ENCODE peak calls at places on chromosomes 16 and 17, in four cellular contexts. S is H4; P is activated T-helper 9 cell treated with anti-CD3 and anti-CD28 coated beads, Interleukin-2, amount 50 U/mL, for 16 hours; D is activated effector memory CD4-positive, alpha-beta T cell treated with anti-CD3 and anti-CD28 coated beads, Interleukin-2, amount 50 U/mL, for 16 hours. B is an unnamed sample.

GRCh38 chr17:47330548-47330947 is 6.8 kb downstream of the EFCAB13 start:
- DNase-seq in S (no peak), P (no peak), D (no peak), B (no peak)

GRCh38 chr17:37488607-37489196 is 989 bp upstream of the DUSP14 start:
- DNase-seq in S (peak), P (peak), D (peak), B (peak)

GRCh38 chr17:57612202-57613071 is 132.7 kb downstream of the CCDC182 start:
- DNase-seq in S (no peak), P (no peak), D (no peak), B (no peak)

GRCh38 chr17:48181653-48182052 is 74.1 kb downstream of the SNX11 start:
- DNase-seq in S (peak), P (no peak), D (no peak), B (no peak)

GRCh38 chr17:36152639-36153120 is 23.8 kb downstream of the TBC1D3B start:
- DNase-seq in S (peak), P (no peak), D (no peak), B (no peak)

GRCh38 chr16:86625821-86626220 is 47.5 kb downstream of the FOXL1 start:
- DNase-seq in S (no peak), P (no peak), D (no peak), B (no peak)

GRCh38 chr17:27489045-27489715 is 32.9 kb downstream of the KSR1 start:
- DNase-seq in S (peak), P (no peak), D (no peak), B (no peak)

GRCh38 chr17:77877019-77877418 is 81.5 kb upstream of the TNRC6C start:
- DNase-seq in S (no peak), P (no peak), D (no peak), B (no peak)

GRCh38 chr16:51538707-51539604 is 387.9 kb upstream of the SALL1 start:
- DNase-seq in S (peak), P (no peak), D (no peak), B (no peak)

GRCh38 chr17:55238931-55239297 is 25.8 kb upstream of the HLF start:
- DNase-seq in S (no peak), P (no peak), D (peak), B (no peak)

GRCh38 chr16:72404299-72404698 is 232.3 kb upstream of the PMFBP1 start:
- DNase-seq in S (no peak), P (no peak), D (no peak), B (no peak)

GRCh38 chr17:8986295-8986694 is 20.8 kb upstream of the PIK3R5 start:
- DNase-seq in S (no peak), P (no peak), D (no peak), B (no peak)

GRCh38 chr17:48799069-48799710 is 17.8 kb downstream of the TTLL6 start:
- DNase-seq in S (no peak), P (no peak), D (no peak), B (no peak)